ENCODE peak calls at places on chromosome 1, in nine cellular contexts. T is fibroblast of the aortic adventitia; W is MM.1S; Q is T47D; X is CD8-positive, alpha-beta T cell; I is G401; L is cardiac fibroblast; E is stimulated activated CD4-positive, alpha-beta T cell treated with anti-CD3 and anti-CD28 coated beads, Interleukin-4, amount 100 ng/mL, for 1 hour; P is epithelial cell of esophagus. N is an unnamed sample.

GRCh38 chr1:25019351-25020172 is 89.5 kb upstream of the RUNX3 start:
- DNase-seq in Q (no peak), E (no peak), I (no peak), P (no peak), W (no peak), L (no peak), X (no peak), T (no peak), N (no peak)

GRCh38 chr1:26279598-26280332 is at the start of gene SH3BGRL3:
- DNase-seq in L (peak), T (peak), Q (peak), I (peak), X (peak), W (peak), E (peak), P (peak), N (peak)

GRCh38 chr1:100265562-100265930 is 470 bp upstream of the RTCA start:
- DNase-seq in X (peak), P (peak), L (peak), E (no peak), W (peak), I (no peak), Q (no peak), T (no peak), N (peak)

GRCh38 chr1:47262787-47263413 is 30.9 kb upstream of the TAL1 start:
- DNase-seq in L (peak), E (peak), P (peak), W (peak), I (peak), T (peak), Q (peak), X (no peak), N (no peak)

GRCh38 chr1:54559111-54559548 is 11.1 kb downstream of the ACOT11 start:
- DNase-seq in Q (no peak), I (no peak), P (no peak), L (no peak), T (no peak), W (no peak), E (no peak), X (no peak), N (no peak)

GRCh38 chr1:227432981-227433380 is 114.7 kb upstream of the CDC42BPA start:
- DNase-seq in E (no peak), W (no peak), X (no peak), T (no peak), Q (no peak), P (no peak), L (no peak), I (no peak), N (no peak)

GRCh38 chr1:64811131-64811530 is 66.3 kb downstream of the RAVER2 start:
- DNase-seq in L (no peak), W (no peak), X (no peak), I (no peak), T (no peak), Q (no peak), E (no peak), P (no peak), N (no peak)

GRCh38 chr1:223834660-223835263 is 11.0 kb downstream of the TP53BP2 start:
- DNase-seq in I (no peak), T (peak), X (no peak), Q (peak), L (peak), P (peak), E (no peak), W (no peak), N (no peak)

GRCh38 chr1:160256396-160257046 is 5.8 kb downstream of the DCAF8 start:
- DNase-seq in T (peak), L (peak), X (no peak), Q (no peak), W (no peak), E (no peak), I (no peak), P (peak), N (no peak)

GRCh38 chr1:236455242-236455641 is 61.2 kb downstream of the EDARADD start:
- DNase-seq in L (no peak), E (no peak), I (no peak), P (peak), Q (peak), X (no peak), W (no peak), T (no peak), N (no peak)